ENCODE peak calls at places on chromosomes 2 and 18, in seven cellular contexts. One of them, this sample, is unnamed.

GRCh38 chr2:151614606-151615306 is 119.5 kb downstream of the NEB start:
- DNase-seq in HL-60: no peak
- DNase-seq in astrocyte of the spinal cord: no peak
- DNase-seq in heart right ventricle: no peak
- DNase-seq in Calu3: no peak
- DNase-seq in GM13977: no peak
- DNase-seq in endothelial cell of umbilical vein: peak
- DNase-seq in this sample: no peak

GRCh38 chr18:54127759-54128378 is 96.6 kb downstream of the MBD2 start:
- DNase-seq in HL-60: peak
- DNase-seq in astrocyte of the spinal cord: peak
- DNase-seq in heart right ventricle: no peak
- DNase-seq in Calu3: peak
- DNase-seq in GM13977: peak
- DNase-seq in endothelial cell of umbilical vein: peak
- DNase-seq in this sample: no peak

GRCh38 chr18:31610841-31611240 is 19.2 kb downstream of the TTR start:
- DNase-seq in HL-60: no peak
- DNase-seq in astrocyte of the spinal cord: peak
- DNase-seq in heart right ventricle: no peak
- DNase-seq in Calu3: peak
- DNase-seq in GM13977: no peak
- DNase-seq in endothelial cell of umbilical vein: peak
- DNase-seq in this sample: no peak

GRCh38 chr2:30768708-30769580 is 38.3 kb downstream of the CAPN13 start:
- DNase-seq in HL-60: no peak
- DNase-seq in astrocyte of the spinal cord: no peak
- DNase-seq in heart right ventricle: no peak
- DNase-seq in Calu3: no peak
- DNase-seq in GM13977: no peak
- DNase-seq in endothelial cell of umbilical vein: no peak
- DNase-seq in this sample: no peak

GRCh38 chr2:77161009-77161408 is 361.2 kb downstream of the LRRTM4 start:
- DNase-seq in HL-60: no peak
- DNase-seq in astrocyte of the spinal cord: peak
- DNase-seq in heart right ventricle: no peak
- DNase-seq in Calu3: no peak
- DNase-seq in GM13977: no peak
- DNase-seq in endothelial cell of umbilical vein: peak
- DNase-seq in this sample: no peak

GRCh38 chr2:102310964-102311640 is at the start of gene IL1RL1:
- DNase-seq in HL-60: peak
- DNase-seq in astrocyte of the spinal cord: no peak
- DNase-seq in heart right ventricle: no peak
- DNase-seq in Calu3: no peak
- DNase-seq in GM13977: no peak
- DNase-seq in endothelial cell of umbilical vein: no peak
- DNase-seq in this sample: no peak

GRCh38 chr18:74791501-74792188 is 194.0 kb downstream of the ZNF407 start:
- DNase-seq in HL-60: no peak
- DNase-seq in astrocyte of the spinal cord: peak
- DNase-seq in heart right ventricle: no peak
- DNase-seq in Calu3: no peak
- DNase-seq in GM13977: no peak
- DNase-seq in endothelial cell of umbilical vein: no peak
- DNase-seq in this sample: no peak

GRCh38 chr2:56217106-56217505 is 33.3 kb downstream of the CCDC85A start:
- DNase-seq in HL-60: no peak
- DNase-seq in astrocyte of the spinal cord: no peak
- DNase-seq in heart right ventricle: no peak
- DNase-seq in Calu3: no peak
- DNase-seq in GM13977: no peak
- DNase-seq in endothelial cell of umbilical vein: no peak
- DNase-seq in this sample: no peak

GRCh38 chr18:8611916-8612576 is 2.8 kb downstream of the RAB12 start:
- DNase-seq in HL-60: no peak
- DNase-seq in astrocyte of the spinal cord: no peak
- DNase-seq in heart right ventricle: no peak
- DNase-seq in Calu3: peak
- DNase-seq in GM13977: no peak
- DNase-seq in endothelial cell of umbilical vein: no peak
- DNase-seq in this sample: no peak

GRCh38 chr18:8610442-8610801 is 1.2 kb downstream of the RAB12 start:
- DNase-seq in HL-60: peak
- DNase-seq in astrocyte of the spinal cord: no peak
- DNase-seq in heart right ventricle: no peak
- DNase-seq in Calu3: no peak
- DNase-seq in GM13977: no peak
- DNase-seq in endothelial cell of umbilical vein: peak
- DNase-seq in this sample: no peak

GRCh38 chr18:8609711-8610441 is 639 bp downstream of the RAB12 start:
- DNase-seq in HL-60: peak
- DNase-seq in astrocyte of the spinal cord: no peak
- DNase-seq in heart right ventricle: peak
- DNase-seq in Calu3: peak
- DNase-seq in GM13977: no peak
- DNase-seq in endothelial cell of umbilical vein: no peak
- DNase-seq in this sample: no peak

GRCh38 chr18:8607776-8608682 is 1.2 kb upstream of the RAB12 start:
- DNase-seq in HL-60: no peak
- DNase-seq in astrocyte of the spinal cord: no peak
- DNase-seq in heart right ventricle: no peak
- DNase-seq in Calu3: no peak
- DNase-seq in GM13977: no peak
- DNase-seq in endothelial cell of umbilical vein: no peak
- DNase-seq in this sample: no peak

DNA sequence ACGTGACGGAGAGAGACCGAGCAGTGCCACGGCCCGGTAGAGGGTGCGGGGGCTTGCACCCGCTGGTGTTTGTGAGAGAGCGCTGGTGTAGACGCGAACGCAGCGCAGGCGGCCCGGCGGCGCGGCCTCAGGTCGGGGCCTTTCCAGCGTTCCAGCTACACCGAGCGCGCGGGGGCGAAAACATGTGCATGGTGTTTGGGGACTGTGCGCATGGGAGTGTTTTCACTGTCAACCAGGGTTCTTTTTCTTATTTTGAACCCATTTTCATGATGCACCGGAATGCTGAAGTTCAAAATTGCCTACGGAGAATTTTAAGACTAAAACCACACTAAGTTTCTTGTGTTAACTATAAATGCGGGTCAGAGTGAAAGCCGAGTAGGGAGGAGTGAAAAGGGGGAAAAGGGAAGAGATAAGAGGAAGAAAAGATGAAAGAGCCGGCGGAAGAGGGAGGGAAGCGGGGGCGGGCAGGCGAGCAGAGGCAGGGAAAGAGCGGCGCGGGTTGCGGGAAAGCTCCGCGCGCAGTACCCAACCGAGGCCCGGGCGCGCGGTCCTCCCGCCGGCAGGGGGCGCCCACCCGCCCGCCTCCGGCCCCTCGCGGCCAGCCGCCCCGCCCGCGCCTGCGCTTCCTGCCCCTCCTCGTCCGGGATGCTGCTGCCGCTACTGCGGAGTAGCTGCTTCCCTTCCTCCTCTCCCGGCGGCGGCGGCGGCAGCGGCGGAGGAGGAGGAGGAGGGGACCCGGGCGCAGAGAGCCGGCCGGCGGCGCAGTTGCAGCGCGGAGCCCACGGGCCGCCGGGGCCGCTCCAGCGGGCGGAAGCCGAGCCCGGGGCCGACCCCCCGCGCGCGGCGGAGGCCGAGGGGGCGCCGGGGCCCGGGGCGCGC is at the start of gene RAB12:
- DNase-seq in HL-60: peak
- DNase-seq in astrocyte of the spinal cord: peak
- DNase-seq in heart right ventricle: peak
- DNase-seq in Calu3: peak
- DNase-seq in GM13977: peak
- DNase-seq in endothelial cell of umbilical vein: peak
- DNase-seq in this sample: peak
- TF ChIP-seq CTCF in HL-60: no peak
- TF ChIP-seq CTCF in astrocyte of the spinal cord: peak
- TF ChIP-seq CTCF in heart right ventricle: peak
- TF ChIP-seq CTCF in Calu3: peak
- TF ChIP-seq CTCF in GM13977: peak
- TF ChIP-seq CTCF in endothelial cell of umbilical vein: peak
- TF ChIP-seq CTCF in this sample: peak

GRCh38 chr2:236744316-236745105 is 174.9 kb downstream of the ACKR3 start:
- DNase-seq in HL-60: no peak
- DNase-seq in astrocyte of the spinal cord: peak
- DNase-seq in heart right ventricle: no peak
- DNase-seq in Calu3: no peak
- DNase-seq in GM13977: no peak
- DNase-seq in endothelial cell of umbilical vein: no peak
- DNase-seq in this sample: peak

GRCh38 chr2:236747426-236747825 is 177.8 kb downstream of the ACKR3 start:
- DNase-seq in HL-60: no peak
- DNase-seq in astrocyte of the spinal cord: no peak
- DNase-seq in heart right ventricle: no peak
- DNase-seq in Calu3: no peak
- DNase-seq in GM13977: no peak
- DNase-seq in endothelial cell of umbilical vein: no peak
- DNase-seq in this sample: no peak

GRCh38 chr2:236746833-236747232 is 177.2 kb downstream of the ACKR3 start:
- DNase-seq in HL-60: no peak
- DNase-seq in astrocyte of the spinal cord: no peak
- DNase-seq in heart right ventricle: no peak
- DNase-seq in Calu3: no peak
- DNase-seq in GM13977: no peak
- DNase-seq in endothelial cell of umbilical vein: no peak
- DNase-seq in this sample: no peak

GRCh38 chr2:236743623-236744280 is 174.1 kb downstream of the ACKR3 start:
- DNase-seq in HL-60: no peak
- DNase-seq in astrocyte of the spinal cord: peak
- DNase-seq in heart right ventricle: no peak
- DNase-seq in Calu3: no peak
- DNase-seq in GM13977: no peak
- DNase-seq in endothelial cell of umbilical vein: peak
- DNase-seq in this sample: peak

DNA sequence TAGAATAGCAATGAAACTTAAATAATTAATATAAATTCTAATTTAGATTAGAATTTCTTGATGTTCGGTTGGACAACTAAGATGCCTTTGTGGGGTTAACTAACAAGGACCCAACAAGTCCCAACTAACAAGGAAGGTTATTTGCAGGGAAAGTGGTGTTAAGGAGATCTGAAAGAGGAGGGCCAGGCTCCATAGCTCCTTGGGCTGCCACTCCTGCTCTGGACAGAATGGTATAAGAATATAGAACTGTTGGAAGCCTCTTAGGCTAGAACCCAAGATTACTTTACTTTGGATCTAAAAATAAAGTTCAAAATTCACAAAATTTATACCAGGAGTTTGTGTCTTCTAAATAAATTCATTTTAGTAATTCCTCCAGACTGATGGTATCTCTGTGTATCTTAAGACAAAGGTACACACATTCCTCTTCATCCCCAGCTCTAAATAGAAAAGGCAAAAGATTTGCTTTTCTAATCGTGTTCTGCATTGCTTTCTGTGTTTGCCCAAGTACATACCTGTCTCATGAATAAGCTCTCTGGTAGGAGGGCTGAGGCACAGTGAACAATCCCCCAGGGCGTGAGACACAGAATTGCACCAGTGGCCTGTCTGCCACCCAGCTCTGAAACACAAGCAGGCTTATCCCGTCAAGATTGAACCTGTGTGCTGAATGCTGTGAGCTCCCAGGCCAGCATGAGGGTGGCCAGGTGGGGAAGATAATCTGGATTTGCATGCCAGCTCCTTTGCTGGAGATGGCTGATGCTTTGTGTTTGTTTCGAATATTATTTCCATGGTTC is 176.0 kb downstream of the ACKR3 start:
- DNase-seq in HL-60: no peak
- DNase-seq in astrocyte of the spinal cord: peak
- DNase-seq in heart right ventricle: no peak
- DNase-seq in Calu3: peak
- DNase-seq in GM13977: no peak
- DNase-seq in endothelial cell of umbilical vein: no peak
- DNase-seq in this sample: peak
- TF ChIP-seq CTCF in HL-60: no peak
- TF ChIP-seq CTCF in astrocyte of the spinal cord: no peak
- TF ChIP-seq CTCF in heart right ventricle: no peak
- TF ChIP-seq CTCF in Calu3: no peak
- TF ChIP-seq CTCF in GM13977: no peak
- TF ChIP-seq CTCF in endothelial cell of umbilical vein: no peak
- TF ChIP-seq CTCF in this sample: peak

DNA sequence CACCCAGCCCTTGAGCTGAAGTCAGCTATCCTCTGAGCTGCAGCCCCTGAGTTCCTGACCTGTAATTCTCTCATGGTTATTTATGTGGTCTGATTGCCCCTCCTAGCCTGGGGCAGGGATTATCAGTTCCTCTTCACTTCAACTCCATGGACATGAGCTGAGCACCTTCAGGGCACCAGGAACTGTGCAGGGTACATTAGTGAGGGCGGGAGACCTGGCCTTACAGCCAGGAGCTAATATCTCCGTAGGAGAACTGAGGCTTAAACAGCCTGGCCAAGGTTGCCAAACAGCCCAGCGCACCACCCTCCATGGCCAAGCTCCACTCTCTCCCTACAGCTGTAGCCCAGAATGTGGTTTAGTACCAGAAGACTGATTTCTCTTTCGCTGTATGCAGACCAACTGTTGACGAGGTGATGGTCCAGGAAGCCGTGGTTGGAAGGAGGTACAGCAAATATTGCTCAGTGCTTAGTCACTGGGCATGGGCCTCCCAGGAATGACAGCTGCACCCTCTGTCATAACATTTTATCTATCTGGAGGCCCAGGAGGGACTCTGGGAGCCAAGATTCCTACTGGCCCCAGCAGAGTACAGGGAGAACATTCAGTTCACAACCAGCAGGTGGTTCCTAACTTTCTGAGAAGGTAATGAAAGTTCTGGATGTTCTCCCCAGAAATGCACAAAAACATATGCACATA is 228.7 kb upstream of the SIX2 start:
- DNase-seq in HL-60: no peak
- DNase-seq in astrocyte of the spinal cord: peak
- DNase-seq in heart right ventricle: no peak
- DNase-seq in Calu3: peak
- DNase-seq in GM13977: no peak
- DNase-seq in endothelial cell of umbilical vein: peak
- DNase-seq in this sample: peak
- TF ChIP-seq CTCF in HL-60: no peak
- TF ChIP-seq CTCF in astrocyte of the spinal cord: peak
- TF ChIP-seq CTCF in heart right ventricle: no peak
- TF ChIP-seq CTCF in Calu3: no peak
- TF ChIP-seq CTCF in GM13977: no peak
- TF ChIP-seq CTCF in endothelial cell of umbilical vein: peak
- TF ChIP-seq CTCF in this sample: peak

GRCh38 chr2:178295911-178296310 is 101.6 kb downstream of the OSBPL6 start:
- DNase-seq in HL-60: no peak
- DNase-seq in astrocyte of the spinal cord: no peak
- DNase-seq in heart right ventricle: no peak
- DNase-seq in Calu3: no peak
- DNase-seq in GM13977: no peak
- DNase-seq in endothelial cell of umbilical vein: no peak
- DNase-seq in this sample: no peak

GRCh38 chr2:178292586-178292985 is 98.3 kb downstream of the OSBPL6 start:
- DNase-seq in HL-60: no peak
- DNase-seq in astrocyte of the spinal cord: no peak
- DNase-seq in heart right ventricle: no peak
- DNase-seq in Calu3: no peak
- DNase-seq in GM13977: no peak
- DNase-seq in endothelial cell of umbilical vein: no peak
- DNase-seq in this sample: no peak

GRCh38 chr2:178287652-178288344 is 93.5 kb downstream of the OSBPL6 start:
- DNase-seq in HL-60: no peak
- DNase-seq in astrocyte of the spinal cord: no peak
- DNase-seq in heart right ventricle: no peak
- DNase-seq in Calu3: no peak
- DNase-seq in GM13977: no peak
- DNase-seq in endothelial cell of umbilical vein: peak
- DNase-seq in this sample: no peak

GRCh38 chr2:178295115-178295514 is 100.8 kb downstream of the OSBPL6 start:
- DNase-seq in HL-60: no peak
- DNase-seq in astrocyte of the spinal cord: no peak
- DNase-seq in heart right ventricle: no peak
- DNase-seq in Calu3: peak
- DNase-seq in GM13977: no peak
- DNase-seq in endothelial cell of umbilical vein: no peak
- DNase-seq in this sample: no peak

GRCh38 chr2:178291703-178292102 is 97.4 kb downstream of the OSBPL6 start:
- DNase-seq in HL-60: no peak
- DNase-seq in astrocyte of the spinal cord: no peak
- DNase-seq in heart right ventricle: no peak
- DNase-seq in Calu3: no peak
- DNase-seq in GM13977: no peak
- DNase-seq in endothelial cell of umbilical vein: no peak
- DNase-seq in this sample: no peak
- TF ChIP-seq CTCF in HL-60: no peak
- TF ChIP-seq CTCF in astrocyte of the spinal cord: no peak
- TF ChIP-seq CTCF in heart right ventricle: no peak
- TF ChIP-seq CTCF in Calu3: no peak
- TF ChIP-seq CTCF in GM13977: no peak
- TF ChIP-seq CTCF in endothelial cell of umbilical vein: no peak
- TF ChIP-seq CTCF in this sample: no peak